ENCODE peak calls at places on chromosomes 4 and X, in seven cellular contexts. F is IMR-90, I is mesenchymal stem cell, L is fibroblast of lung, R is GM23248, T is SK-N-SH, G is lower lobe of right lung. Z is an unnamed sample. For H3K9me3, the result is how much of the 10 kb centered on the place peaks cover.

GRCh38 chr4:169823685-169824084 is 65.9 kb upstream of the HPF1 start:
- DNase-seq in F (peak), I (peak), R (peak), T (no peak), G (no peak), L (peak), Z (no peak)

GRCh38 chr4:153766758-153767157 is 6.9 kb upstream of the RNF175 start:
- DNase-seq in L (no peak), T (no peak), F (no peak), I (no peak), G (no peak), R (no peak), Z (no peak)

GRCh38 chrX:135974279-135974856 is 580 bp upstream of the MMGT1 start:
- DNase-seq in T (peak), R (no peak), L (peak), I (peak), G (peak), F (peak), Z (peak)

GRCh38 chrX:54178100-54178940 is 4.7 kb downstream of the FAM120C start:
- DNase-seq in F (peak), G (no peak), T (no peak), L (peak), R (peak), I (peak), Z (no peak)

GRCh38 chrX:11239230-11239629 is 54.0 kb upstream of the AMELX start:
- DNase-seq in G (no peak), L (peak), T (peak), F (peak), I (peak), R (peak), Z (no peak)

GRCh38 chr4:120084327-120084726 is 17.7 kb upstream of the MAD2L1 start:
- DNase-seq in I (no peak), F (peak), L (no peak), G (no peak), R (no peak), T (no peak), Z (no peak)

GRCh38 chr4:91812319-91812718 is 491.4 kb upstream of the GRID2 start:
- DNase-seq in R (no peak), F (no peak), L (no peak), T (no peak), G (no peak), I (no peak), Z (no peak)

GRCh38 chr4:86898562-86898961 is 6.3 kb upstream of the C4orf36 start:
- DNase-seq in F (peak), L (no peak), G (no peak), I (no peak), R (no peak), T (no peak), Z (no peak)

GRCh38 chrX:63613531-63614028 is 171.4 kb downstream of the ARHGEF9 start:
- DNase-seq in I (no peak), T (no peak), G (no peak), F (no peak), L (no peak), R (no peak), Z (no peak)

GRCh38 chrX:125826080-125826479 is 340.0 kb downstream of the DCAF12L2 start:
- DNase-seq in F (no peak), G (no peak), I (no peak), L (no peak), R (no peak), T (no peak), Z (no peak)

GRCh38 chrX:149074429-149074828 is 430.7 kb downstream of the IDS start:
- DNase-seq in L (peak), I (peak), T (no peak), F (no peak), R (peak), G (no peak), Z (no peak)

DNA sequence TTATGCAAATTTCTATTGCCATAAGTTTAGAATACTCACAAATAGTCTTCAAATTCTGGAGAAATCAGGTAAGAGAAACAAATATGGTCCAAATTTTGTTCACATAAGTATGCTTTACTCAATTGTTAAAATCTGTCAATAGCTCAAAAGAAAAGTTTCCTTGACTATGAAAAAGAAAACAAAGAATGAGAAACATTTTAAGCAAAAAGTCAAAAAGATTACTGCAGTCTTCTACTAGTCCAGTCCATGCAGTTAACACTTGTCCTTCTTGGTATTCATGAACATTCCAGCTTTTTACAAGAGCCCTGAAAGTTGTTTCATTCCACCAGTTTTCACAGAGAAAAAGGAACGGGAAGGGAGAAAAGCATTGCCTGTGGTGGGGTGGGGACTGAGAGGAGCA is 54.7 kb upstream of the ZXDA start:
- DNase-seq in I (no peak), T (no peak), L (no peak), R (no peak), G (no peak), F (no peak), Z (no peak)
- H3K9me3 ChIP-seq in I (half or more), T (under half), L (under half), R (under half), G (under half), F (under half), Z (under half)

GRCh38 chrX:118350221-118350620 is 4.3 kb downstream of the WDR44 start:
- DNase-seq in G (no peak), L (peak), R (peak), T (no peak), I (peak), F (peak), Z (no peak)
- H3K27ac ChIP-seq in G (no peak), L (no peak), R (peak), T (peak), I (no peak), F (peak), Z (no peak)

GRCh38 chrX:16920116-16920515 is 26.3 kb upstream of the REPS2 start:
- DNase-seq in I (no peak), R (no peak), T (no peak), L (peak), G (no peak), F (no peak), Z (no peak)
- H3K4me3 ChIP-seq in I (no peak), R (no peak), T (no peak), L (no peak), G (no peak), F (no peak), Z (no peak)

GRCh38 chrX:40749874-40750273 is 14.5 kb upstream of the MED14 start:
- DNase-seq in T (no peak), I (no peak), R (peak), L (no peak), F (no peak), G (no peak), Z (no peak)
- H3K9me3 ChIP-seq in T (under half), I (under half), R (under half), L (under half), F (under half), G (under half), Z (under half)

DNA sequence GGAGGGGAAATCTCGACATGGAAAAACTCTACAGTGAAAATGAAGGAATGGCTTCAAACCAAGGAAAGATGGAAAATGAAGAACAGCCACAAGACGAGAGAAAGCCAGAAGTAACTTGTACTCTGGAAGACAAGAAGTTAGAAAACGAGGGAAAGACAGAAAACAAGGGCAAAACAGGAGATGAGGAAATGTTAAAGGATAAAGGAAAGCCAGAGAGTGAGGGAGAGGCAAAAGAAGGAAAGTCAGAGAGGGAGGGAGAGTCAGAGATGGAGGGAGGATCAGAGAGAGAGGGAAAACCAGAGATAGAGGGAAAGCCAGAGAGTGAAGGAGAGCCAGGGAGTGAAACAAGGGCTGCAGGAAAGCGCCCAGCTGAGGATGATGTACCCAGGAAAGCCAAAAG is 1.3 kb downstream of the TCEAL4 start:
- DNase-seq in F (no peak), R (no peak), I (no peak), L (no peak), T (no peak), G (no peak), Z (no peak)
- H3K27ac ChIP-seq in F (no peak), R (peak), I (no peak), L (no peak), T (no peak), G (no peak), Z (peak)

GRCh38 chr4:118237531-118237930 is 115.3 kb downstream of the PRSS12 start:
- DNase-seq in T (no peak), F (no peak), I (no peak), G (no peak), L (no peak), R (no peak), Z (no peak)
- H3K4me3 ChIP-seq in T (no peak), F (no peak), I (no peak), G (no peak), L (no peak), R (no peak), Z (no peak)

GRCh38 chrX:44980403-44980802 is 107.4 kb downstream of the KDM6A start:
- DNase-seq in T (no peak), L (no peak), G (no peak), F (no peak), R (no peak), I (no peak), Z (no peak)
- H3K9me3 ChIP-seq in T (under half), L (under half), G (under half), F (under half), R (under half), I (under half), Z (under half)